ENCODE peak calls at places on chromosomes 1 and 21, in four cellular contexts. W is GM13976, C is cardiac fibroblast, Y is K562. V is an unnamed sample.

GRCh38 chr1:227004796-227005195 is 64.7 kb downstream of the COQ8A start:
- DNase-seq in C (no peak), Y (no peak), W (no peak), V (no peak)

GRCh38 chr1:93816970-93817738 is 61.9 kb downstream of the DNTTIP2 start:
- DNase-seq in C (peak), Y (peak), W (no peak), V (peak)

GRCh38 chr1:113672491-113672890 is 86.8 kb downstream of the PHTF1 start:
- DNase-seq in W (no peak), C (no peak), Y (no peak), V (no peak)

GRCh38 chr1:35844826-35845225 is 37.0 kb downstream of the AGO4 start:
- DNase-seq in W (no peak), C (no peak), Y (no peak), V (no peak)

GRCh38 chr21:34333150-34333739 is 30.6 kb upstream of the KCNE2 start:
- DNase-seq in W (no peak), Y (no peak), C (no peak), V (no peak)

GRCh38 chr1:194289569-194290266 is 1103.3 kb upstream of the B3GALT2 start:
- DNase-seq in Y (no peak), W (peak), C (no peak), V (no peak)

GRCh38 chr1:246537887-246538286 is 28.2 kb downstream of the TFB2M start:
- DNase-seq in Y (no peak), W (no peak), C (no peak), V (no peak)

GRCh38 chr1:19033926-19034680 is 77.6 kb upstream of the IFFO2 start:
- DNase-seq in C (peak), W (peak), Y (no peak), V (no peak)

GRCh38 chr1:67390041-67390887 is 39.9 kb downstream of the SERBP1 start:
- DNase-seq in W (no peak), Y (no peak), C (peak), V (no peak)

GRCh38 chr1:225739542-225740107 is 38.0 kb upstream of the SRP9 start:
- DNase-seq in C (no peak), W (no peak), Y (no peak), V (no peak)

GRCh38 chr1:1020000-1020404 is at the start of gene AGRN:
- DNase-seq in Y (no peak), C (no peak), W (peak), V (no peak)

GRCh38 chr1:18926315-18927081 is 24.1 kb upstream of the ALDH4A1 start:
- DNase-seq in Y (peak), W (peak), C (peak), V (peak)

GRCh38 chr1:245677446-245678240 is 522.9 kb downstream of the KIF26B start:
- DNase-seq in C (peak), Y (no peak), W (no peak), V (no peak)

GRCh38 chr1:104291156-104291555 is 541.5 kb downstream of the AMY1C start:
- DNase-seq in Y (no peak), C (no peak), W (no peak), V (no peak)

GRCh38 chr1:31296486-31297272 is at the start of the genes SNRNP40 and ZCCHC17:
- DNase-seq in Y (peak), C (peak), W (peak), V (peak)
- TF ChIP-seq CTCF in Y (peak), C (peak), W (peak), V (no peak)

GRCh38 chr1:213858581-213858980 is 129.2 kb upstream of the PROX1 start:
- DNase-seq in W (no peak), C (no peak), Y (no peak), V (no peak)
- TF ChIP-seq CTCF in W (no peak), C (no peak), Y (peak), V (no peak)

DNA sequence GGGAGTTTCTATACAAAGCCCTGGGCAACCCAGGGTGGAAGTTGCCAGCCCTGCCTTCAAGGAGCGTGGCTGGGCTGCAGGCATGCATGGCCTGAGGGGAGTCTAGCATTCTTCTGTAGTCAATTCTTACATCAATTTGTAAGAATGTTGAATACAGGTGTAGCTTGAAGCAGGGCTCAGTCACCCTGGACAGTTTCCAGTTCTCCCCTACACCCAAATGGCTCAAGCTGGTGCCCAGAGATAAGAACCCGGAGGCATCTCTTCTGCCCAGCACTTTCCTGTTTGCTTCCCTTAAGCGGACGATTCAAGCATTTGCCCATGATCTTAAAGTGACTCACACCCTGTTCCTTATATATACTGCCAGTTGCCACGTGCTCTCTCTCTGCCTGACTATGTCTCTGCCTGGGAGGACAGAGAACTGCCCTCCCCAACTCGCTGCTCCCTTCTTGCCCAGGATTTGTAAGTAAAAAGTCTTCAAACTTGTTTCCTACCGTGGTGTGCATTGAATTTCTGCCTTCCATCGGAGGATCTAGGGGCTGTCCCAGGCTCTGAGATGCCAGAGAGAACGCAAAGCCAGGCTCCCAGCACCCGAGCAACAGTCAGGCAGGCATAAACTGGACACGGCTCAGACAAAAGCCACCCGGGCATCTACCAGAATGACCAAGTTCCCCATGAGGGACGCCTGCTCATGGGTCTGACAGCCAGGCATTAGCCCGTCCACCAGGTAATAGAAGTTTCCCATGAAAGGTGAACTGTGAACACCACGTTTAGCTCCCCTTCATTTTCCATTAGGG is 50.9 kb upstream of the AJAP1 start:
- DNase-seq in C (no peak), W (no peak), Y (no peak), V (no peak)
- TF ChIP-seq CTCF in C (no peak), W (no peak), Y (no peak), V (no peak)

DNA sequence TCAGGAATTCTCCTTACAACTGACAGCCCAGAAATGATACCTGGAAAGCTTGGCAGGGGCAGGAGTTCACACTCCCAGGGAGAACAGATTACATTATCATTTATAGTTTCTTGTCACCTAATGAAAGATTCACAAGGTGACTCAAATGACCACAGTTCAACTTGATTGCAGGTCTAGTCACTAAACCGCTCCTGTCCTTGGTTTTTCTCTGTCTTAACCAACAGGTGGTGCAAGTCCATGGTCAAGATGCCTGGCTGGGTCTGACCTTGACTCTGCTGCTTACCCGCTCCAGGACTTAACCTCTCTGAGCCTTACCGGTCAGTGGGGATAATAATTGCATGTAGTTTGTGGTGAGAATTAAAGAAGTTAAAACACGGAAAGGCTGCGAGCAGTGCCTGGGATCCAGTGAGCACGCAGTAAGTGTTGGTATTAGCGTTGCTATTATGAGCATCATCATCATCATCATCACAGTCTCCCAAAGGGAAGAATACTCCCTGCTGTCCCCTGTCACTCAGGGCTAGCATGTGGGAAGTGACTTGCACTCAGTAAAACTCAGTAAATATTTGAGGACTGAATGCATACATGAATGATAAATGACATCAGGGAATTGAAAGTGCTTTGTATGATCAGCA is 125.4 kb upstream of the CD34 start:
- DNase-seq in Y (peak), W (peak), C (peak), V (no peak)
- TF ChIP-seq CTCF in Y (peak), W (peak), C (peak), V (no peak)